ENCODE peak calls at places on chromosomes 2 and 18, in six cellular contexts. Y is endothelial cell of umbilical vein, G is K562, B is neural progenitor cell, R is PC-9, X is ovary. E is an unnamed sample.

GRCh38 chr2:85716346-85716880 is 22.3 kb downstream of the GNLY start:
- DNase-seq in B (no peak), R (no peak), X (no peak), G (no peak), Y (no peak), E (no peak)

GRCh38 chr2:107428781-107429180 is 397.9 kb upstream of the RGPD4 start:
- DNase-seq in Y (no peak), R (no peak), G (no peak), X (no peak), B (no peak), E (no peak)

GRCh38 chr2:207182916-207183315 is 17.2 kb upstream of the KLF7 start:
- DNase-seq in R (no peak), B (no peak), Y (no peak), G (no peak), X (no peak), E (no peak)

GRCh38 chr2:10326707-10327594 is 24.2 kb downstream of the HPCAL1 start:
- DNase-seq in B (no peak), Y (no peak), R (no peak), X (no peak), G (no peak), E (no peak)

GRCh38 chr2:32627441-32627900 is 379 bp upstream of the TTC27 start:
- DNase-seq in Y (no peak), X (peak; percentile 56), B (peak; percentile 66), R (no peak), G (no peak), E (peak; percentile 58)

GRCh38 chr2:177164584-177165052 is 48.0 kb upstream of the HNRNPA3 start:
- DNase-seq in G (peak; percentile 81), Y (peak; percentile 92), B (peak; percentile 89), X (peak; percentile 89), R (peak; percentile 87), E (peak; percentile 77)

GRCh38 chr2:85215074-85216050 is 82.2 kb downstream of the TCF7L1 start:
- DNase-seq in Y (no peak), B (peak; percentile 79), R (no peak), G (no peak), X (peak; percentile 27), E (no peak)

GRCh38 chr2:11073251-11073650 is 82.0 kb upstream of the SLC66A3 start:
- DNase-seq in Y (peak; percentile 30), X (peak; percentile 54), G (peak; percentile 27), R (no peak), B (peak; percentile 85), E (peak; percentile 69)

GRCh38 chr2:42967959-42968674 is 175.7 kb upstream of the HAAO start:
- DNase-seq in B (no peak), G (peak; percentile 91), R (no peak), X (peak; percentile 47), Y (no peak), E (peak; percentile 34)

GRCh38 chr2:120243875-120244553 is 8.6 kb upstream of the RALB start:
- DNase-seq in X (no peak), Y (no peak), B (no peak), R (no peak), G (no peak), E (no peak)

GRCh38 chr2:88874063-88874657 is 182.7 kb downstream of the RPIA start:
- DNase-seq in Y (peak; percentile 77), X (no peak), G (peak; percentile 49), B (peak; percentile 20), R (peak; percentile 23), E (no peak)

GRCh38 chr18:54147439-54147838 is 77.0 kb downstream of the MBD2 start:
- DNase-seq in B (no peak), Y (no peak), X (no peak), R (no peak), G (no peak), E (no peak)

GRCh38 chr2:45776160-45776955 is 124.9 kb downstream of the PRKCE start:
- DNase-seq in G (no peak), Y (no peak), R (no peak), B (no peak), X (no peak), E (no peak)

GRCh38 chr2:43343573-43344304 is 117.3 kb upstream of the ZFP36L2 start:
- DNase-seq in G (no peak), Y (peak; percentile 68), B (no peak), X (peak; percentile 79), R (no peak), E (peak; percentile 78)

GRCh38 chr2:157439792-157440186 is 4.1 kb downstream of the CYTIP start:
- DNase-seq in G (no peak), B (no peak), Y (no peak), X (no peak), R (no peak), E (no peak)

DNA sequence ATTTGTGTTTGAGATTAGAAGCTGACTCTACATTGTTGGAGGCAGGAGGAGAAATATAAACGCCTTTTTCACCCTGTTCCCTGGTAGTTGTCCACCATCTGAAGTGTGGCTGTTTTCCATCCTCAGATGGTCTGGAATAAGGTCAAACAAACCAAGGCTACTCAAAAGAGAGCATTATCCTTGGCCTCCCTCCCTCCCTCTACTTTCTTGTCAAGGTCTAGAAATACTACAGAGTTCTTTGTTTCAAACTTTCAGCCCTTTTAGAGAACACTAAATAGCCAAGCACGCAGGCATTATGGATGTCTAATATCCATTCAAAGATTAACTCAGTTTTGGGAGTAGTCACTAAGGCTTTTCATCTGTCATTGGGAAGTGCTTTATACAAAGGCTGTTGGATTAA is 215.8 kb upstream of the ITGA4 start:
- DNase-seq in X (no peak), G (no peak), B (no peak), R (no peak), Y (no peak), E (no peak)
- H3K4me3 ChIP-seq in X (no peak overlapping the region), G (no peak overlapping the region), B (no peak overlapping the region), R (no peak overlapping the region), Y (no peak overlapping the region), E (no peak overlapping the region)

GRCh38 chr2:236877972-236878371 is 207.7 kb upstream of the COPS8 start:
- DNase-seq in B (no peak), Y (no peak), X (no peak), G (no peak), R (no peak), E (no peak)
- TF ChIP-seq CTCF in B (no peak), Y (no peak), X (no peak), G (no peak), R (no peak), E (no peak)

GRCh38 chr2:160365691-160366367 is 127.8 kb downstream of the RBMS1 start:
- DNase-seq in X (no peak), B (no peak), R (no peak), Y (no peak), G (no peak), E (peak; percentile 73)
- H3K4me1 ChIP-seq in X (peaks cover 34% of the 10 kb centered on the region), B (peaks cover 29% of the 10 kb centered on the region), R (no peaks in the 10 kb centered on the region), Y (peaks cover 26% of the 10 kb centered on the region), G (no peaks in the 10 kb centered on the region), E (peaks cover 36% of the 10 kb centered on the region)

GRCh38 chr18:57436193-57436964 is 1.2 kb downstream of the ONECUT2 start:
- DNase-seq in R (no peak), G (no peak), X (no peak), Y (no peak), B (peak; percentile 34), E (no peak)
- H3K4me3 ChIP-seq in R (peak overlapping the region; percentile 69), G (no peak overlapping the region), X (no peak overlapping the region), Y (no peak overlapping the region), B (no peak overlapping the region), E (no peak overlapping the region)

GRCh38 chr2:102841107-102841840 is 79.4 kb downstream of the TMEM182 start:
- DNase-seq in X (no peak), Y (peak; percentile 39), R (peak; percentile 17), G (peak; percentile 35), B (peak; percentile 87), E (peak; percentile 27)
- TF ChIP-seq CTCF in X (no peak), Y (peak; percentile 48), R (peak; percentile 71), G (peak; percentile 69), B (peak; percentile 69), E (no peak)

DNA sequence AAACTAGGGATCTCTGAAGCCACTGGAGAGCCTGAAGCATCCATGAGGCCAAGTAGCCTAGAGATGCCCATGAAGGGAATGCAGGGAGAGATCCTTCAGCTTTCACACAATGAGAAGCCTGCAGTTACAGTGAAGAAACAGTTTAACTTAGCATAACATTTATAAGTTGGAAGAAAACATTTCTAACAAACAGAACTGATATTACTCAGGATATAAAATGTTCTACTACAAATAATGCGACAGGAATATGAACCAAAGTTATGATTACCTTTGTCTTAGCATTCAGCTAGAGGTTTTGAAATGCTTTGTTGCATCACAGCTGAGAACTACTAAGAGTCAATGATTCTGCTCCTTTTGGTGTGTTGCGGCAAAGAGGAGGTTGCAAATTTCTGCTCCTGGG is 6.9 kb upstream of the KYNU start:
- DNase-seq in B (no peak), R (no peak), X (no peak), G (no peak), Y (no peak), E (no peak)
- H3K4me1 ChIP-seq in B (no peaks in the 10 kb centered on the region), R (peaks cover 52% of the 10 kb centered on the region), X (no peaks in the 10 kb centered on the region), G (no peaks in the 10 kb centered on the region), Y (peaks cover 31% of the 10 kb centered on the region), E (peaks cover 14% of the 10 kb centered on the region)